ENCODE peak calls at places on chromosomes 6 and 20, in nine cellular contexts. One of them, this sample, is unnamed.

GRCh38 chr20:61931476-61932198 is 134.0 kb downstream of the TAF4 start:
- DNase-seq in GDM1: no peak
- DNase-seq in HuH-7: no peak
- DNase-seq in A549: no peak
- DNase-seq in HT1080: no peak
- DNase-seq in naive thymus-derived CD8-positive, alpha-beta T cell: no peak
- DNase-seq in left cardiac atrium: peak
- DNase-seq in stimulated activated CD4-positive, alpha-beta T cell treated with anti-CD3 and anti-CD28 coated beads, Interleukin-15, amount 100 ng/mL, for 1 hour: no peak
- DNase-seq in lower lobe of right lung: peak
- DNase-seq in this sample: no peak

GRCh38 chr6:168559574-168560098 is 118.7 kb downstream of the SMOC2 start:
- DNase-seq in GDM1: no peak
- DNase-seq in HuH-7: no peak
- DNase-seq in A549: no peak
- DNase-seq in HT1080: no peak
- DNase-seq in naive thymus-derived CD8-positive, alpha-beta T cell: no peak
- DNase-seq in left cardiac atrium: no peak
- DNase-seq in stimulated activated CD4-positive, alpha-beta T cell treated with anti-CD3 and anti-CD28 coated beads, Interleukin-15, amount 100 ng/mL, for 1 hour: no peak
- DNase-seq in lower lobe of right lung: no peak
- DNase-seq in this sample: peak

GRCh38 chr6:7087491-7087979 is 20.2 kb upstream of the RREB1 start:
- DNase-seq in GDM1: no peak
- DNase-seq in HuH-7: peak
- DNase-seq in A549: no peak
- DNase-seq in HT1080: no peak
- DNase-seq in naive thymus-derived CD8-positive, alpha-beta T cell: no peak
- DNase-seq in left cardiac atrium: no peak
- DNase-seq in stimulated activated CD4-positive, alpha-beta T cell treated with anti-CD3 and anti-CD28 coated beads, Interleukin-15, amount 100 ng/mL, for 1 hour: no peak
- DNase-seq in lower lobe of right lung: no peak
- DNase-seq in this sample: no peak

GRCh38 chr20:38217791-38218565 is 42.6 kb downstream of the KIAA1755 start:
- DNase-seq in GDM1: no peak
- DNase-seq in HuH-7: no peak
- DNase-seq in A549: peak
- DNase-seq in HT1080: peak
- DNase-seq in naive thymus-derived CD8-positive, alpha-beta T cell: no peak
- DNase-seq in left cardiac atrium: peak
- DNase-seq in stimulated activated CD4-positive, alpha-beta T cell treated with anti-CD3 and anti-CD28 coated beads, Interleukin-15, amount 100 ng/mL, for 1 hour: no peak
- DNase-seq in lower lobe of right lung: no peak
- DNase-seq in this sample: peak

GRCh38 chr20:62953167-62953838 is 794 bp downstream of the SLC17A9 start:
- DNase-seq in GDM1: no peak
- DNase-seq in HuH-7: no peak
- DNase-seq in A549: no peak
- DNase-seq in HT1080: no peak
- DNase-seq in naive thymus-derived CD8-positive, alpha-beta T cell: no peak
- DNase-seq in left cardiac atrium: peak
- DNase-seq in stimulated activated CD4-positive, alpha-beta T cell treated with anti-CD3 and anti-CD28 coated beads, Interleukin-15, amount 100 ng/mL, for 1 hour: no peak
- DNase-seq in lower lobe of right lung: peak
- DNase-seq in this sample: no peak

GRCh38 chr20:10217517-10218410 is 866 bp upstream of the SNAP25 start:
- DNase-seq in GDM1: no peak
- DNase-seq in HuH-7: peak
- DNase-seq in A549: peak
- DNase-seq in HT1080: peak
- DNase-seq in naive thymus-derived CD8-positive, alpha-beta T cell: no peak
- DNase-seq in left cardiac atrium: peak
- DNase-seq in stimulated activated CD4-positive, alpha-beta T cell treated with anti-CD3 and anti-CD28 coated beads, Interleukin-15, amount 100 ng/mL, for 1 hour: no peak
- DNase-seq in lower lobe of right lung: no peak
- DNase-seq in this sample: peak

GRCh38 chr6:73854998-73855718 is 159.2 kb downstream of the CD109 start:
- DNase-seq in GDM1: no peak
- DNase-seq in HuH-7: peak
- DNase-seq in A549: peak
- DNase-seq in HT1080: peak
- DNase-seq in naive thymus-derived CD8-positive, alpha-beta T cell: no peak
- DNase-seq in left cardiac atrium: no peak
- DNase-seq in stimulated activated CD4-positive, alpha-beta T cell treated with anti-CD3 and anti-CD28 coated beads, Interleukin-15, amount 100 ng/mL, for 1 hour: no peak
- DNase-seq in lower lobe of right lung: no peak
- DNase-seq in this sample: peak

GRCh38 chr6:146968041-146968760 is 236.0 kb upstream of the STXBP5 start:
- DNase-seq in GDM1: no peak
- DNase-seq in HuH-7: no peak
- DNase-seq in A549: no peak
- DNase-seq in HT1080: peak
- DNase-seq in naive thymus-derived CD8-positive, alpha-beta T cell: no peak
- DNase-seq in left cardiac atrium: no peak
- DNase-seq in stimulated activated CD4-positive, alpha-beta T cell treated with anti-CD3 and anti-CD28 coated beads, Interleukin-15, amount 100 ng/mL, for 1 hour: no peak
- DNase-seq in lower lobe of right lung: no peak
- DNase-seq in this sample: peak

GRCh38 chr6:2688416-2689064 is 62.2 kb downstream of the MYLK4 start:
- DNase-seq in GDM1: no peak
- DNase-seq in HuH-7: no peak
- DNase-seq in A549: peak
- DNase-seq in HT1080: peak
- DNase-seq in naive thymus-derived CD8-positive, alpha-beta T cell: no peak
- DNase-seq in left cardiac atrium: no peak
- DNase-seq in stimulated activated CD4-positive, alpha-beta T cell treated with anti-CD3 and anti-CD28 coated beads, Interleukin-15, amount 100 ng/mL, for 1 hour: no peak
- DNase-seq in lower lobe of right lung: no peak
- DNase-seq in this sample: peak

GRCh38 chr6:112936476-112936875 is 589.3 kb downstream of the RFPL4B start:
- DNase-seq in GDM1: no peak
- DNase-seq in HuH-7: no peak
- DNase-seq in A549: no peak
- DNase-seq in HT1080: no peak
- DNase-seq in naive thymus-derived CD8-positive, alpha-beta T cell: no peak
- DNase-seq in left cardiac atrium: no peak
- DNase-seq in stimulated activated CD4-positive, alpha-beta T cell treated with anti-CD3 and anti-CD28 coated beads, Interleukin-15, amount 100 ng/mL, for 1 hour: no peak
- DNase-seq in lower lobe of right lung: no peak
- DNase-seq in this sample: no peak

GRCh38 chr6:141401168-141401567 is 731.6 kb upstream of the GJE1 start:
- DNase-seq in GDM1: no peak
- DNase-seq in HuH-7: no peak
- DNase-seq in A549: no peak
- DNase-seq in HT1080: no peak
- DNase-seq in naive thymus-derived CD8-positive, alpha-beta T cell: no peak
- DNase-seq in left cardiac atrium: no peak
- DNase-seq in stimulated activated CD4-positive, alpha-beta T cell treated with anti-CD3 and anti-CD28 coated beads, Interleukin-15, amount 100 ng/mL, for 1 hour: no peak
- DNase-seq in lower lobe of right lung: no peak
- DNase-seq in this sample: peak

GRCh38 chr20:54292186-54292585 is 84.3 kb downstream of the PFDN4 start:
- DNase-seq in GDM1: no peak
- DNase-seq in HuH-7: no peak
- DNase-seq in A549: no peak
- DNase-seq in HT1080: peak
- DNase-seq in naive thymus-derived CD8-positive, alpha-beta T cell: no peak
- DNase-seq in left cardiac atrium: no peak
- DNase-seq in stimulated activated CD4-positive, alpha-beta T cell treated with anti-CD3 and anti-CD28 coated beads, Interleukin-15, amount 100 ng/mL, for 1 hour: no peak
- DNase-seq in lower lobe of right lung: no peak
- DNase-seq in this sample: peak

GRCh38 chr6:11085758-11086435 is 7.7 kb upstream of the SMIM13 start:
- DNase-seq in GDM1: no peak
- DNase-seq in HuH-7: no peak
- DNase-seq in A549: no peak
- DNase-seq in HT1080: peak
- DNase-seq in naive thymus-derived CD8-positive, alpha-beta T cell: no peak
- DNase-seq in left cardiac atrium: no peak
- DNase-seq in stimulated activated CD4-positive, alpha-beta T cell treated with anti-CD3 and anti-CD28 coated beads, Interleukin-15, amount 100 ng/mL, for 1 hour: no peak
- DNase-seq in lower lobe of right lung: no peak
- DNase-seq in this sample: no peak

GRCh38 chr6:27472182-27472616 is 706 bp downstream of the ZNF184 start:
- DNase-seq in GDM1: peak
- DNase-seq in HuH-7: peak
- DNase-seq in A549: peak
- DNase-seq in HT1080: peak
- DNase-seq in naive thymus-derived CD8-positive, alpha-beta T cell: peak
- DNase-seq in left cardiac atrium: peak
- DNase-seq in stimulated activated CD4-positive, alpha-beta T cell treated with anti-CD3 and anti-CD28 coated beads, Interleukin-15, amount 100 ng/mL, for 1 hour: peak
- DNase-seq in lower lobe of right lung: peak
- DNase-seq in this sample: peak

GRCh38 chr6:107956586-107957164 is 1.3 kb downstream of the SEC63 start:
- DNase-seq in GDM1: no peak
- DNase-seq in HuH-7: peak
- DNase-seq in A549: peak
- DNase-seq in HT1080: no peak
- DNase-seq in naive thymus-derived CD8-positive, alpha-beta T cell: no peak
- DNase-seq in left cardiac atrium: no peak
- DNase-seq in stimulated activated CD4-positive, alpha-beta T cell treated with anti-CD3 and anti-CD28 coated beads, Interleukin-15, amount 100 ng/mL, for 1 hour: no peak
- DNase-seq in lower lobe of right lung: no peak
- DNase-seq in this sample: peak

GRCh38 chr20:57705103-57705899 is 4.5 kb downstream of the PMEPA1 start:
- DNase-seq in GDM1: no peak
- DNase-seq in HuH-7: no peak
- DNase-seq in A549: no peak
- DNase-seq in HT1080: no peak
- DNase-seq in naive thymus-derived CD8-positive, alpha-beta T cell: no peak
- DNase-seq in left cardiac atrium: no peak
- DNase-seq in stimulated activated CD4-positive, alpha-beta T cell treated with anti-CD3 and anti-CD28 coated beads, Interleukin-15, amount 100 ng/mL, for 1 hour: no peak
- DNase-seq in lower lobe of right lung: no peak
- DNase-seq in this sample: peak

GRCh38 chr20:3811421-3812258 is 8.7 kb upstream of the AP5S1 start:
- DNase-seq in GDM1: peak
- DNase-seq in HuH-7: peak
- DNase-seq in A549: peak
- DNase-seq in HT1080: peak
- DNase-seq in naive thymus-derived CD8-positive, alpha-beta T cell: peak
- DNase-seq in left cardiac atrium: peak
- DNase-seq in stimulated activated CD4-positive, alpha-beta T cell treated with anti-CD3 and anti-CD28 coated beads, Interleukin-15, amount 100 ng/mL, for 1 hour: peak
- DNase-seq in lower lobe of right lung: peak
- DNase-seq in this sample: peak

GRCh38 chr6:149129401-149130077 is 188.0 kb upstream of the TAB2 start:
- DNase-seq in GDM1: no peak
- DNase-seq in HuH-7: no peak
- DNase-seq in A549: no peak
- DNase-seq in HT1080: no peak
- DNase-seq in naive thymus-derived CD8-positive, alpha-beta T cell: no peak
- DNase-seq in left cardiac atrium: peak
- DNase-seq in stimulated activated CD4-positive, alpha-beta T cell treated with anti-CD3 and anti-CD28 coated beads, Interleukin-15, amount 100 ng/mL, for 1 hour: no peak
- DNase-seq in lower lobe of right lung: no peak
- DNase-seq in this sample: peak

GRCh38 chr6:10138917-10139316 is 276.0 kb downstream of the TFAP2A start:
- DNase-seq in GDM1: no peak
- DNase-seq in HuH-7: no peak
- DNase-seq in A549: no peak
- DNase-seq in HT1080: peak
- DNase-seq in naive thymus-derived CD8-positive, alpha-beta T cell: no peak
- DNase-seq in left cardiac atrium: no peak
- DNase-seq in stimulated activated CD4-positive, alpha-beta T cell treated with anti-CD3 and anti-CD28 coated beads, Interleukin-15, amount 100 ng/mL, for 1 hour: no peak
- DNase-seq in lower lobe of right lung: no peak
- DNase-seq in this sample: peak

GRCh38 chr20:25037288-25038102 is 20.4 kb downstream of the ACSS1 start:
- DNase-seq in GDM1: no peak
- DNase-seq in HuH-7: no peak
- DNase-seq in A549: no peak
- DNase-seq in HT1080: no peak
- DNase-seq in naive thymus-derived CD8-positive, alpha-beta T cell: peak
- DNase-seq in left cardiac atrium: peak
- DNase-seq in stimulated activated CD4-positive, alpha-beta T cell treated with anti-CD3 and anti-CD28 coated beads, Interleukin-15, amount 100 ng/mL, for 1 hour: no peak
- DNase-seq in lower lobe of right lung: no peak
- DNase-seq in this sample: no peak

GRCh38 chr20:63014710-63015109 is 7.9 kb upstream of the BHLHE23 start:
- DNase-seq in GDM1: no peak
- DNase-seq in HuH-7: no peak
- DNase-seq in A549: no peak
- DNase-seq in HT1080: no peak
- DNase-seq in naive thymus-derived CD8-positive, alpha-beta T cell: no peak
- DNase-seq in left cardiac atrium: no peak
- DNase-seq in stimulated activated CD4-positive, alpha-beta T cell treated with anti-CD3 and anti-CD28 coated beads, Interleukin-15, amount 100 ng/mL, for 1 hour: no peak
- DNase-seq in lower lobe of right lung: no peak
- DNase-seq in this sample: no peak

GRCh38 chr6:163261361-163261760 is 153.2 kb upstream of the QKI start:
- DNase-seq in GDM1: no peak
- DNase-seq in HuH-7: no peak
- DNase-seq in A549: no peak
- DNase-seq in HT1080: no peak
- DNase-seq in naive thymus-derived CD8-positive, alpha-beta T cell: no peak
- DNase-seq in left cardiac atrium: no peak
- DNase-seq in stimulated activated CD4-positive, alpha-beta T cell treated with anti-CD3 and anti-CD28 coated beads, Interleukin-15, amount 100 ng/mL, for 1 hour: no peak
- DNase-seq in lower lobe of right lung: no peak
- DNase-seq in this sample: no peak

GRCh38 chr6:42532038-42532669 is 31.7 kb upstream of the UBR2 start:
- DNase-seq in GDM1: peak
- DNase-seq in HuH-7: peak
- DNase-seq in A549: peak
- DNase-seq in HT1080: peak
- DNase-seq in naive thymus-derived CD8-positive, alpha-beta T cell: peak
- DNase-seq in left cardiac atrium: no peak
- DNase-seq in stimulated activated CD4-positive, alpha-beta T cell treated with anti-CD3 and anti-CD28 coated beads, Interleukin-15, amount 100 ng/mL, for 1 hour: no peak
- DNase-seq in lower lobe of right lung: no peak
- DNase-seq in this sample: peak

GRCh38 chr6:44001318-44001868 is 125.9 kb downstream of the MRPL14 start:
- DNase-seq in GDM1: no peak
- DNase-seq in HuH-7: peak
- DNase-seq in A549: no peak
- DNase-seq in HT1080: no peak
- DNase-seq in naive thymus-derived CD8-positive, alpha-beta T cell: no peak
- DNase-seq in left cardiac atrium: no peak
- DNase-seq in stimulated activated CD4-positive, alpha-beta T cell treated with anti-CD3 and anti-CD28 coated beads, Interleukin-15, amount 100 ng/mL, for 1 hour: no peak
- DNase-seq in lower lobe of right lung: peak
- DNase-seq in this sample: peak

GRCh38 chr6:170294813-170295518 is 4.1 kb upstream of the DLL1 start:
- DNase-seq in GDM1: no peak
- DNase-seq in HuH-7: no peak
- DNase-seq in A549: no peak
- DNase-seq in HT1080: no peak
- DNase-seq in naive thymus-derived CD8-positive, alpha-beta T cell: no peak
- DNase-seq in left cardiac atrium: no peak
- DNase-seq in stimulated activated CD4-positive, alpha-beta T cell treated with anti-CD3 and anti-CD28 coated beads, Interleukin-15, amount 100 ng/mL, for 1 hour: no peak
- DNase-seq in lower lobe of right lung: no peak
- DNase-seq in this sample: no peak

GRCh38 chr6:124780621-124781020 is 181.6 kb upstream of the RNF217 start:
- DNase-seq in GDM1: no peak
- DNase-seq in HuH-7: no peak
- DNase-seq in A549: no peak
- DNase-seq in HT1080: peak
- DNase-seq in naive thymus-derived CD8-positive, alpha-beta T cell: no peak
- DNase-seq in left cardiac atrium: no peak
- DNase-seq in stimulated activated CD4-positive, alpha-beta T cell treated with anti-CD3 and anti-CD28 coated beads, Interleukin-15, amount 100 ng/mL, for 1 hour: no peak
- DNase-seq in lower lobe of right lung: no peak
- DNase-seq in this sample: peak

GRCh38 chr20:43838703-43839060 is 76.0 kb upstream of the TOX2 start:
- DNase-seq in GDM1: no peak
- DNase-seq in HuH-7: no peak
- DNase-seq in A549: no peak
- DNase-seq in HT1080: no peak
- DNase-seq in naive thymus-derived CD8-positive, alpha-beta T cell: no peak
- DNase-seq in left cardiac atrium: no peak
- DNase-seq in stimulated activated CD4-positive, alpha-beta T cell treated with anti-CD3 and anti-CD28 coated beads, Interleukin-15, amount 100 ng/mL, for 1 hour: no peak
- DNase-seq in lower lobe of right lung: no peak
- DNase-seq in this sample: no peak

GRCh38 chr6:112475083-112475482 is 128.0 kb downstream of the RFPL4B start:
- DNase-seq in GDM1: no peak
- DNase-seq in HuH-7: no peak
- DNase-seq in A549: no peak
- DNase-seq in HT1080: peak
- DNase-seq in naive thymus-derived CD8-positive, alpha-beta T cell: no peak
- DNase-seq in left cardiac atrium: no peak
- DNase-seq in stimulated activated CD4-positive, alpha-beta T cell treated with anti-CD3 and anti-CD28 coated beads, Interleukin-15, amount 100 ng/mL, for 1 hour: no peak
- DNase-seq in lower lobe of right lung: no peak
- DNase-seq in this sample: no peak

GRCh38 chr6:82419088-82419720 is 55.6 kb downstream of the TPBG start:
- DNase-seq in GDM1: no peak
- DNase-seq in HuH-7: no peak
- DNase-seq in A549: no peak
- DNase-seq in HT1080: no peak
- DNase-seq in naive thymus-derived CD8-positive, alpha-beta T cell: no peak
- DNase-seq in left cardiac atrium: no peak
- DNase-seq in stimulated activated CD4-positive, alpha-beta T cell treated with anti-CD3 and anti-CD28 coated beads, Interleukin-15, amount 100 ng/mL, for 1 hour: no peak
- DNase-seq in lower lobe of right lung: no peak
- DNase-seq in this sample: no peak

GRCh38 chr6:38198219-38198618 is 378.7 kb downstream of the ZFAND3 start:
- DNase-seq in GDM1: no peak
- DNase-seq in HuH-7: no peak
- DNase-seq in A549: no peak
- DNase-seq in HT1080: no peak
- DNase-seq in naive thymus-derived CD8-positive, alpha-beta T cell: no peak
- DNase-seq in left cardiac atrium: no peak
- DNase-seq in stimulated activated CD4-positive, alpha-beta T cell treated with anti-CD3 and anti-CD28 coated beads, Interleukin-15, amount 100 ng/mL, for 1 hour: no peak
- DNase-seq in lower lobe of right lung: no peak
- DNase-seq in this sample: no peak

GRCh38 chr6:133889557-133890301 is 816 bp downstream of the TCF21 start:
- DNase-seq in GDM1: no peak
- DNase-seq in HuH-7: no peak
- DNase-seq in A549: no peak
- DNase-seq in HT1080: no peak
- DNase-seq in naive thymus-derived CD8-positive, alpha-beta T cell: no peak
- DNase-seq in left cardiac atrium: peak
- DNase-seq in stimulated activated CD4-positive, alpha-beta T cell treated with anti-CD3 and anti-CD28 coated beads, Interleukin-15, amount 100 ng/mL, for 1 hour: no peak
- DNase-seq in lower lobe of right lung: peak
- DNase-seq in this sample: no peak